ENCODE peak calls at places on chromosome 7, in five cellular contexts. X is brain microvascular endothelial cell, J is stomach, P is MM.1S, Q is OCI-LY7. A is an unnamed sample.

GRCh38 chr7:28433604-28434254 is 21.4 kb downstream of the CREB5 start:
- DNase-seq in Q (no peak), P (no peak), J (no peak), X (peak), A (peak)

GRCh38 chr7:117247809-117248208 is 75.0 kb downstream of the WNT2 start:
- DNase-seq in J (no peak), Q (no peak), X (no peak), P (no peak), A (peak)

GRCh38 chr7:121360564-121360963 is 31.8 kb downstream of the WNT16 start:
- DNase-seq in P (no peak), Q (no peak), J (no peak), X (no peak), A (no peak)

GRCh38 chr7:24337180-24337579 is 53.2 kb downstream of the NPY start:
- DNase-seq in J (no peak), Q (no peak), X (no peak), P (no peak), A (no peak)

GRCh38 chr7:149196705-149197171 is 1.4 kb downstream of the ZNF282 start:
- DNase-seq in P (peak), J (no peak), Q (peak), X (no peak), A (no peak)

GRCh38 chr7:48351893-48352292 is 180.6 kb downstream of the ABCA13 start:
- DNase-seq in Q (no peak), X (no peak), J (no peak), P (no peak), A (no peak)

GRCh38 chr7:65798111-65799075 is 74.5 kb upstream of the VKORC1L1 start:
- DNase-seq in Q (peak), J (no peak), P (no peak), X (peak), A (peak)

GRCh38 chr7:109864263-109864662 is 1226.7 kb upstream of the LRRN3 start:
- DNase-seq in Q (no peak), X (no peak), P (no peak), J (no peak), A (no peak)

GRCh38 chr7:14144538-14144937 is 155.1 kb upstream of the ETV1 start:
- DNase-seq in J (no peak), X (no peak), P (no peak), Q (no peak), A (no peak)

GRCh38 chr7:17233643-17234397 is 64.6 kb upstream of the AHR start:
- DNase-seq in X (peak), P (no peak), Q (no peak), J (no peak), A (peak)

GRCh38 chr7:31882187-31882586 is 188.0 kb downstream of the PDE1C start:
- DNase-seq in Q (no peak), P (no peak), J (no peak), X (no peak), A (peak)

GRCh38 chr7:124765401-124766352 is at the start of gene GPR37:
- DNase-seq in X (peak), Q (no peak), J (peak), P (peak), A (peak)

GRCh38 chr7:38424750-38425463 is 151.5 kb upstream of the TARP start:
- DNase-seq in Q (no peak), X (no peak), J (no peak), P (no peak), A (no peak)

GRCh38 chr7:119925890-119926289 is 347.1 kb upstream of the KCND2 start:
- DNase-seq in P (no peak), Q (no peak), J (no peak), X (no peak), A (no peak)

GRCh38 chr7:50450691-50451051 is 521 bp upstream of the FIGNL1 start:
- DNase-seq in J (no peak), Q (no peak), X (no peak), P (no peak), A (no peak)

GRCh38 chr7:155974186-155974897 is 162.1 kb upstream of the SHH start:
- DNase-seq in P (no peak), Q (no peak), J (peak), X (no peak), A (no peak)

GRCh38 chr7:140219672-140220520 is 43.1 kb upstream of the KDM7A start:
- DNase-seq in Q (no peak), P (no peak), X (no peak), J (no peak), A (no peak)

GRCh38 chr7:48760528-48761265 is 163.7 kb upstream of the CDC14C start:
- DNase-seq in X (peak), P (no peak), J (no peak), Q (no peak), A (peak)

GRCh38 chr7:3301831-3302618 is 973 bp downstream of the SDK1 start:
- DNase-seq in X (no peak), P (no peak), J (no peak), Q (no peak), A (peak)

GRCh38 chr7:45888185-45888992 is at the start of gene IGFBP1:
- DNase-seq in Q (no peak), J (no peak), X (no peak), P (no peak), A (peak)

GRCh38 chr7:66157060-66157459 is 42.4 kb downstream of the CRCP start:
- DNase-seq in Q (no peak), J (no peak), P (no peak), X (no peak), A (no peak)

GRCh38 chr7:25669300-25669781 is 441.1 kb upstream of the NPVF start:
- DNase-seq in P (no peak), J (no peak), X (no peak), Q (no peak), A (no peak)

GRCh38 chr7:2048006-2048405 is 184.7 kb downstream of the MAD1L1 start:
- DNase-seq in P (no peak), J (no peak), Q (no peak), X (no peak), A (no peak)

GRCh38 chr7:112019932-112020331 is 186.3 kb downstream of the DOCK4 start:
- DNase-seq in X (no peak), P (no peak), J (no peak), Q (no peak), A (no peak)

GRCh38 chr7:73974101-73974947 is 53.6 kb upstream of the ELN start:
- DNase-seq in P (no peak), Q (no peak), X (no peak), J (no peak), A (no peak)

GRCh38 chr7:104956753-104957450 is 57.1 kb upstream of the KMT2E start:
- DNase-seq in X (peak), J (no peak), P (peak), Q (no peak), A (peak)

GRCh38 chr7:157279679-157279972 is 57.2 kb upstream of the DNAJB6 start:
- DNase-seq in Q (no peak), J (no peak), X (no peak), P (no peak), A (no peak)

GRCh38 chr7:34086064-34086463 is 180.7 kb downstream of the BMPER start:
- DNase-seq in Q (no peak), J (no peak), P (no peak), X (no peak), A (no peak)

GRCh38 chr7:155104913-155105312 is 34.8 kb downstream of the HTR5A start:
- DNase-seq in P (no peak), Q (no peak), J (no peak), X (no peak), A (no peak)

GRCh38 chr7:142338633-142339501 is 81.0 kb upstream of the PRSS58 start:
- DNase-seq in P (no peak), J (no peak), Q (no peak), X (peak), A (peak)

GRCh38 chr7:2496375-2496774 is 20.2 kb upstream of the GRIFIN start:
- DNase-seq in Q (no peak), X (no peak), P (no peak), J (no peak), A (no peak)

GRCh38 chr7:24463474-24463873 is 109.8 kb upstream of the PALS2 start:
- DNase-seq in X (no peak), J (no peak), P (no peak), Q (no peak), A (no peak)

GRCh38 chr7:50778189-50778588 is 4.5 kb downstream of the GRB10 start:
- DNase-seq in Q (no peak), J (no peak), X (no peak), P (no peak), A (no peak)

GRCh38 chr7:138226001-138226476 is 149.8 kb downstream of the AKR1D1 start:
- DNase-seq in Q (no peak), J (no peak), P (no peak), X (peak), A (peak)

GRCh38 chr7:104643587-104644217 is 315.3 kb downstream of the LHFPL3 start:
- DNase-seq in X (peak), P (peak), J (no peak), Q (peak), A (no peak)

GRCh38 chr7:151448261-151449252 is 8.6 kb upstream of the CRYGN start:
- DNase-seq in Q (peak), J (peak), P (peak), X (peak), A (peak)

GRCh38 chr7:155371884-155372781 is 74.5 kb downstream of the INSIG1 start:
- DNase-seq in P (peak), Q (no peak), J (no peak), X (no peak), A (no peak)

GRCh38 chr7:28142650-28143049 is 37.9 kb downstream of the JAZF1 start:
- DNase-seq in J (no peak), Q (no peak), X (no peak), P (no peak), A (no peak)

GRCh38 chr7:867001-867405 is 9.4 kb upstream of the GET4 start:
- DNase-seq in Q (no peak), P (no peak), X (peak), J (peak), A (peak)
- H3K4me3 ChIP-seq in Q (no peak), P (no peak), X (no peak), J (no peak), A (no peak)

DNA sequence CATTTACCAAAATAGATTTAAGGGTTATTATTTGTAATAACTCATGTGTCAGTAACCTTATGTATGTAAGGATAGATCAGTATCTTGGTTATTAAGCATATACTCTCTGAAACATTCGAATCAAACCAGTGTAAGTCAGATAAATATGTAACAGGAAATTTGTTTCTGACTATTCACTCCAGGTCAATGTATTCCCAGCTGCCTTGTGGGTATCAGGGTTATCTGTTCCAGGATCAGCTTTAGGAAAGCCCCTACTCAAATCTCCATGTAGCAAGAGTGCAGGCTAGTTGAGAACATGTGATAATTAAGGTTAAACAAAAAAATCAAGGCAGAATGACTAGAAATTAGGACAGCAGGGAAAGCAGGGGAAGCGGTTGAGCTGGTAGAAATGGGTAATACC is 201.7 kb downstream of the AUTS2 start:
- DNase-seq in Q (no peak), X (no peak), P (no peak), J (no peak), A (no peak)
- TF ChIP-seq CTCF in Q (no peak), X (no peak), P (no peak), J (no peak), A (no peak)

GRCh38 chr7:102306916-102307677 is 20.4 kb downstream of the SH2B2 start:
- DNase-seq in Q (peak), P (peak), X (peak), J (peak), A (peak)
- H3K4me3 ChIP-seq in Q (peak), P (peak), X (peak), J (peak), A (no peak)

DNA sequence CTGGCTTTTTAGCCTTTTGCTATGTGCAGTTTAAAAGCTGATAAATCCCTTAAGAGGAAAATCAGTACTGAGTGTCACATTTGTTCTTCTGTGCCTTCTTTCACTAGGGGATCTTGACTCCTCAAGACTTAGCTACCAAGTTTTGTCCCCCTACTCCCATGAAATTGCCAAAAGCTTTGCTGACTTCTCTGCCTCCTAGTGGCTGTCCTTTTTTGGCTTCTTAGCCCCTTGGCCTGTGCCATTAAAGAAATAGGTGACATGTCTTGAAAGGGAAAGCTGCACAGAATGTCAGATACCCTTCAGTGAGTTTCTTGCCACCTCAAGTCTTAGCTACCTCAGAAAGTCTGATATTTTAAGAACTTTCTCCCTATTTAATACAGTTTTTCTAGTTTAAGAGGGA is 10.5 kb downstream of the MKLN1 start:
- DNase-seq in X (no peak), Q (no peak), P (no peak), J (no peak), A (no peak)
- TF ChIP-seq CTCF in X (no peak), Q (peak), P (peak), J (no peak), A (no peak)

GRCh38 chr7:11192506-11192905 is 218.8 kb downstream of the PHF14 start:
- DNase-seq in P (no peak), X (peak), J (no peak), Q (no peak), A (peak)
- H3K4me3 ChIP-seq in P (no peak), X (peak), J (no peak), Q (no peak), A (peak)

GRCh38 chr7:144786079-144786478 is 49.8 kb downstream of the TPK1 start:
- DNase-seq in J (no peak), Q (no peak), X (no peak), P (no peak), A (no peak)

GRCh38 chr7:144785491-144785890 is 50.4 kb downstream of the TPK1 start:
- DNase-seq in P (no peak), Q (no peak), J (no peak), X (no peak), A (no peak)

GRCh38 chr7:144784943-144785342 is 50.9 kb downstream of the TPK1 start:
- DNase-seq in X (peak), J (no peak), Q (no peak), P (no peak), A (no peak)

GRCh38 chr7:144787127-144787526 is 48.7 kb downstream of the TPK1 start:
- DNase-seq in X (no peak), Q (peak), P (no peak), J (no peak), A (no peak)

GRCh38 chr7:144786522-144786921 is 49.3 kb downstream of the TPK1 start:
- DNase-seq in J (no peak), P (peak), X (no peak), Q (peak), A (no peak)
- TF ChIP-seq CTCF in J (no peak), P (peak), X (peak), Q (peak), A (no peak)

A was measured in astrocyte of the spinal cord.